ENCODE peak calls at places on chromosomes 4 and X, in four cellular contexts. M is K562, T is endothelial cell of umbilical vein, Z is HepG2. P is an unnamed sample.

GRCh38 chrX:54920610-54921426 is at the start of gene TRO:
- DNase-seq in M (no peak), T (no peak), Z (no peak), P (no peak)

GRCh38 chrX:110276778-110277177 is 41.1 kb downstream of the AMMECR1 start:
- DNase-seq in T (no peak), M (no peak), Z (no peak), P (no peak)

GRCh38 chr4:42953316-42953715 is 60.8 kb downstream of the GRXCR1 start:
- DNase-seq in M (no peak), T (no peak), Z (no peak), P (no peak)

GRCh38 chr4:144989306-144989705 is 108.7 kb downstream of the ANAPC10 start:
- DNase-seq in T (no peak), M (no peak), Z (no peak), P (no peak)

GRCh38 chr4:154004859-154005520 is 216.1 kb upstream of the SFRP2 start:
- DNase-seq in T (no peak), M (no peak), Z (no peak), P (no peak)

GRCh38 chr4:76198411-76199237 is 15.0 kb downstream of the SCARB2 start:
- DNase-seq in M (peak; percentile 64), Z (no peak), T (peak; percentile 95), P (peak; percentile 76)

GRCh38 chrX:101025126-101025525 is 26.8 kb downstream of the TRMT2B start:
- DNase-seq in M (no peak), T (peak; percentile 64), Z (no peak), P (no peak)

GRCh38 chr4:2712261-2712842 is 43.8 kb downstream of the TNIP2 start:
- DNase-seq in T (no peak), Z (no peak), M (no peak), P (peak; percentile 60)

GRCh38 chr4:48341776-48342558 is 638 bp downstream of the SLAIN2 start:
- DNase-seq in T (peak; percentile 67), M (peak; percentile 62), Z (no peak), P (peak; percentile 81)

GRCh38 chr4:27368781-27369180 is 508.1 kb downstream of the STIM2 start:
- DNase-seq in M (no peak), T (no peak), Z (no peak), P (no peak)

GRCh38 chr4:7815562-7815961 is 124.1 kb downstream of the AFAP1 start:
- DNase-seq in M (no peak), T (no peak), Z (no peak), P (peak; percentile 23)

GRCh38 chrX:11470231-11470630 is 177.0 kb downstream of the AMELX start:
- DNase-seq in M (no peak), Z (no peak), T (peak; percentile 83), P (no peak)

GRCh38 chrX:8237718-8238117 is 66.7 kb upstream of the VCX2 start:
- DNase-seq in M (no peak), Z (peak; percentile 0), T (no peak), P (peak; percentile 1)

GRCh38 chrX:8981742-8982141 is 52.2 kb downstream of the FAM9B start:
- DNase-seq in M (no peak), T (no peak), Z (no peak), P (no peak)

GRCh38 chr4:7721984-7722551 is 217.6 kb downstream of the AFAP1 start:
- DNase-seq in Z (no peak), T (peak; percentile 42), M (peak; percentile 27), P (no peak)

GRCh38 chr4:1345905-1346780 is 865 bp upstream of the UVSSA start:
- DNase-seq in Z (peak; percentile 34), M (peak; percentile 63), T (peak; percentile 61), P (peak; percentile 93)

GRCh38 chr4:185811509-185812364 is at the start of gene SORBS2:
- DNase-seq in Z (peak; percentile 81), T (no peak), M (no peak), P (no peak)

GRCh38 chr4:117623321-117623720 is 411.0 kb upstream of the NDST3 start:
- DNase-seq in T (no peak), Z (no peak), M (no peak), P (no peak)

DNA sequence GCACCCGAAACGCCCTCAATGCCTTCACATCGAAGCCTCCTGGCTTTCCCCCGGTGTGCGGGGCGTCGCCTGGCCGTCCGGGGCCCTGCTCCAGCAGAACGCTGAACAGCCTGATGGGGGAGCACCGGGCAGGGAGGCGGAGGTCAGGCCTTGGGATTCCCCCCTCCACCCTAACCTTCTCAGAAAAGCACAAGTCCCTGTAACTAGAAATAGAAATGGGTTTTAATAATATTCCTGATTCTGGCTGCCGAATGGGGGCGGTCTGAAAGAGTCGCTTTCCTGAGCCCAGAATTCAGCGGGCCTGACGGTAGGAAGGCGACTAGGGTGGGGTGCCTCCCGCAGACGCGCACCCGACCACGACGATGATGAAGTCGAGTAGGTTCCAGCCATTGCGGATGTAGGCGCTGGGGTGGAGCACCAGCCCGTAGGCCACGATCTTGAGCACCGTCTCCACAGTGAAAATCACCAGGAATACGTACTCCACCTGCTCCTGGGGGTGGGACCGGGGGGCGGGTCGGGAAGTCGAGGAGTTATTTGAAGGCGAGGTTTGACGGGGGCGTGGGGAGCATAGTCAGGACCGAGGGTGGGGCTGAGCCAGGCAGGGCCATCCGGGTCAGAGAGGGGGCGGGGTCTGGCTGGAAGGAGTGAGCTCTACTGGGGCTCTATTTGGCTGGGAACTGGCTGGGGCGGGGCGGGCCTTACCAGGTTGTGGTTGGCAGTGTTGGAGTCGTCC is 2.5 kb downstream of the CACNA1F start:
- DNase-seq in Z (peak; percentile 9), M (peak; percentile 89), T (no peak), P (no peak)
- TF ChIP-seq CTCF in Z (peak; percentile 39), M (peak; percentile 44), T (peak; percentile 9), P (no peak)

GRCh38 chr4:148735432-148736155 is 293.4 kb upstream of the NR3C2 start:
- DNase-seq in M (no peak), Z (no peak), T (no peak), P (no peak)

GRCh38 chr4:148737071-148737470 is 294.9 kb upstream of the NR3C2 start:
- DNase-seq in Z (no peak), M (no peak), T (no peak), P (no peak)

DNA sequence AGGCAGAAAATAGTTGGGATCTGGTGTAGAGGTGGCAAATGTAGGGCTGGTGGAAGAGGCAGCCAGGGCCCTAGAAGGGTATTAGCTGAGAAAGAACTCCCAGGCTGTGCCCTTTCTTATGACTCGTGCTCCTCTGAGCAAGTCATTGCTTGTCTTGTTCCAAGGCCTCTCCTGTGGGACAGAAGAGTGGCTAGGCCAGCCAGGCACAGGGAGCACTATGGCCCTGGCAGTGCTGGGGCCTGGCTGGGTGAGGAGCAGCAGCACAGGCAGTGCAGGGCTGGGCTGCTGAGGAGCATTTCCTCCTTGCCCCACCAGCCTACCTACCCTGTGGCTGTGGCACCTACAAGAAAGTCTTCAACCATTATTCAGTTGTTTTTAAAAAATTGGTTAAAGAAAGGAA is 298.5 kb upstream of the NR3C2 start:
- DNase-seq in T (no peak), M (no peak), Z (no peak), P (no peak)
- TF ChIP-seq MYC in T (no peak), M (no peak), Z (no peak), P (no peak)

GRCh38 chrX:16722481-16722880 is 3.1 kb downstream of the SYAP1 start:
- DNase-seq in M (no peak), Z (no peak), T (no peak), P (no peak)
- TF ChIP-seq CTCF in M (no peak), Z (no peak), T (no peak), P (no peak)

GRCh38 chrX:15973299-15973698 is 118.7 kb upstream of the AP1S2 start:
- DNase-seq in M (peak; percentile 47), T (peak; percentile 36), Z (peak; percentile 16), P (peak; percentile 71)
- TF ChIP-seq MYC in M (no peak), T (no peak), Z (no peak), P (no peak)

DNA sequence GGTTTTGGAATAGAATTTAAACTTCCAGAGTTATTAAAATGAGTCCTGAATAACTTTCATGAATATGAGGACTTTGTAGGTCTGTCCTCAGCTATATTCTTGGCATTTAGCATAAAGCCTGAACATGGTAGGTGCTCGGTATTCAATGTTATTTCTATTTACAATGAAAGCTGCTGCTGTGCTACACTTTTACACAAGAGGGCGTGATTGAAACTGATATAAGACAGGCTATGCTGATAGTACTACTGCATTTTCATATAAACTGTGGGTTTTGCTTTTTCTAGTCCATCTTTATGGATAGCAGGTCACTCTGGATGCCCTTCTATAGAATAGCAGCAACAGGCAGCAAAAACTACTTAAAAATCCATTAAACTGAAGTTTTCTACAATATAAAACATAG is 12.3 kb upstream of the GNPDA2 start:
- DNase-seq in M (no peak), T (no peak), Z (no peak), P (no peak)
- TF ChIP-seq CTCF in M (peak; percentile 9), T (no peak), Z (no peak), P (no peak)